ENCODE peak calls at places on chromosomes 6 and 20, in ten cellular contexts. One of them, this sample, is unnamed.

GRCh38 chr20:21862224-21862927 is 156.9 kb downstream of the PAX1 start:
- DNase-seq in NCI-H1930: no peak
- DNase-seq in HEK293T: no peak
- DNase-seq in SW480: no peak
- DNase-seq in PC-3: no peak
- DNase-seq in GM13977: no peak
- DNase-seq in HTR-8/SVneo: no peak
- DNase-seq in iris pigment epithelial cell: no peak
- DNase-seq in fibroblast of the aortic adventitia: no peak
- DNase-seq in DMS53: no peak
- DNase-seq in this sample: no peak

GRCh38 chr6:24522821-24523175 is 28.0 kb downstream of the ALDH5A1 start:
- DNase-seq in NCI-H1930: no peak
- DNase-seq in HEK293T: no peak
- DNase-seq in SW480: no peak
- DNase-seq in PC-3: no peak
- DNase-seq in GM13977: no peak
- DNase-seq in HTR-8/SVneo: no peak
- DNase-seq in iris pigment epithelial cell: no peak
- DNase-seq in fibroblast of the aortic adventitia: no peak
- DNase-seq in DMS53: no peak
- DNase-seq in this sample: no peak

GRCh38 chr6:136173519-136174507 is 76.3 kb downstream of the MTFR2 start:
- DNase-seq in NCI-H1930: no peak
- DNase-seq in HEK293T: no peak
- DNase-seq in SW480: no peak
- DNase-seq in PC-3: no peak
- DNase-seq in GM13977: no peak
- DNase-seq in HTR-8/SVneo: peak
- DNase-seq in iris pigment epithelial cell: peak
- DNase-seq in fibroblast of the aortic adventitia: peak
- DNase-seq in DMS53: no peak
- DNase-seq in this sample: no peak

GRCh38 chr20:63696628-63697356 is at the start of gene TNFRSF6B:
- DNase-seq in NCI-H1930: no peak
- DNase-seq in HEK293T: no peak
- DNase-seq in SW480: peak
- DNase-seq in PC-3: peak
- DNase-seq in GM13977: no peak
- DNase-seq in HTR-8/SVneo: no peak
- DNase-seq in iris pigment epithelial cell: no peak
- DNase-seq in fibroblast of the aortic adventitia: no peak
- DNase-seq in DMS53: peak
- DNase-seq in this sample: no peak

GRCh38 chr6:11851405-11851804 is 72.8 kb upstream of the ADTRP start:
- DNase-seq in NCI-H1930: no peak
- DNase-seq in HEK293T: no peak
- DNase-seq in SW480: no peak
- DNase-seq in PC-3: peak
- DNase-seq in GM13977: no peak
- DNase-seq in HTR-8/SVneo: peak
- DNase-seq in iris pigment epithelial cell: peak
- DNase-seq in fibroblast of the aortic adventitia: peak
- DNase-seq in DMS53: peak
- DNase-seq in this sample: no peak

GRCh38 chr6:4170297-4170696 is 34.9 kb upstream of the ECI2 start:
- DNase-seq in NCI-H1930: no peak
- DNase-seq in HEK293T: no peak
- DNase-seq in SW480: no peak
- DNase-seq in PC-3: no peak
- DNase-seq in GM13977: no peak
- DNase-seq in HTR-8/SVneo: no peak
- DNase-seq in iris pigment epithelial cell: no peak
- DNase-seq in fibroblast of the aortic adventitia: no peak
- DNase-seq in DMS53: no peak
- DNase-seq in this sample: no peak

GRCh38 chr20:64136004-64136710 is 28.1 kb upstream of the MYT1 start:
- DNase-seq in NCI-H1930: no peak
- DNase-seq in HEK293T: no peak
- DNase-seq in SW480: no peak
- DNase-seq in PC-3: no peak
- DNase-seq in GM13977: no peak
- DNase-seq in HTR-8/SVneo: no peak
- DNase-seq in iris pigment epithelial cell: no peak
- DNase-seq in fibroblast of the aortic adventitia: no peak
- DNase-seq in DMS53: no peak
- DNase-seq in this sample: no peak

GRCh38 chr6:3312604-3313167 is 53.9 kb downstream of the PSMG4 start:
- DNase-seq in NCI-H1930: no peak
- DNase-seq in HEK293T: no peak
- DNase-seq in SW480: no peak
- DNase-seq in PC-3: no peak
- DNase-seq in GM13977: no peak
- DNase-seq in HTR-8/SVneo: no peak
- DNase-seq in iris pigment epithelial cell: no peak
- DNase-seq in fibroblast of the aortic adventitia: no peak
- DNase-seq in DMS53: no peak
- DNase-seq in this sample: peak

This sample was measured in NCI-H69.